ENCODE peak calls at places on chromosomes 7 and 10, in five cellular contexts. N, D, W, H and B are unnamed samples.

GRCh38 chr7:94763268-94763667 is 107.3 kb upstream of the SGCE start:
- DNase-seq in N (no peak), H (no peak), D (no peak), W (no peak), B (no peak)

GRCh38 chr7:114130860-114131259 is 212.1 kb upstream of the PPP1R3A start:
- DNase-seq in N (no peak), D (no peak), H (no peak), W (no peak), B (no peak)

GRCh38 chr7:133139350-133139749 is 57.5 kb upstream of the CHCHD3 start:
- DNase-seq in N (peak), H (peak), W (peak), D (peak), B (peak)

GRCh38 chr10:85946713-85947326 is 419.8 kb downstream of the GRID1 start:
- DNase-seq in N (no peak), H (no peak), D (no peak), W (no peak), B (no peak)

GRCh38 chr10:49058341-49059255 is 56.7 kb downstream of the VSTM4 start:
- DNase-seq in N (no peak), H (no peak), W (no peak), D (peak), B (no peak)

GRCh38 chr7:65390588-65390987 is 16.9 kb downstream of the ZNF92 start:
- DNase-seq in D (peak), H (no peak), W (no peak), N (no peak), B (no peak)

GRCh38 chr7:117247809-117248208 is 75.0 kb downstream of the WNT2 start:
- DNase-seq in W (no peak), D (peak), N (no peak), H (no peak), B (no peak)

GRCh38 chr10:133052076-133052475 is 35.6 kb upstream of the ADGRA1 start:
- DNase-seq in H (no peak), N (no peak), W (no peak), D (no peak), B (no peak)

GRCh38 chr7:150631866-150632864 is at the start of gene GIMAP6:
- DNase-seq in N (no peak), D (no peak), H (no peak), W (no peak), B (no peak)

GRCh38 chr7:28177836-28178235 is 2.8 kb downstream of the JAZF1 start:
- DNase-seq in D (no peak), W (no peak), H (no peak), N (no peak), B (no peak)

DNA sequence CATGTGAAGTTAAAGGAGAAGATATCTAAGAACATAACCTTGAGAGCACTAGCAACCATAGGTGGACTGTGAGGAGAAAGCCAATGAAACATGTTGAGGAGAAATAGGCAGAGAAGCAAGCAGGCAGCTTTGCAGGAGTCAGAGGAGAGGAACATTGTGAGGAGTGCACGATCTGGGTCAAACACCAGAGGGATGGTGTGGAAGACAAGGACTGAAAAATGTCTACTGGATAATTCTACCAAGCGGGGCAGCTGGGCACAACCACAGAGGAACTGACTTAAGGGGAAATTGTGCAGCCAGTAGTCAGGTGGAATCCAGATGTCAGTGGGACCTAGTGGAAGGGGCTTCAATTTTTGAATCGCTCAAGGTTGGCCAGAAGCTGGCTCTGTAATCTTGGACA is 111.9 kb upstream of the LANCL2 start:
- DNase-seq in W (no peak), D (no peak), H (no peak), N (no peak), B (no peak)
- H2AK5ac ChIP-seq in W (no peak), D (no peak), H (no peak), N (no peak), B (no peak)

DNA sequence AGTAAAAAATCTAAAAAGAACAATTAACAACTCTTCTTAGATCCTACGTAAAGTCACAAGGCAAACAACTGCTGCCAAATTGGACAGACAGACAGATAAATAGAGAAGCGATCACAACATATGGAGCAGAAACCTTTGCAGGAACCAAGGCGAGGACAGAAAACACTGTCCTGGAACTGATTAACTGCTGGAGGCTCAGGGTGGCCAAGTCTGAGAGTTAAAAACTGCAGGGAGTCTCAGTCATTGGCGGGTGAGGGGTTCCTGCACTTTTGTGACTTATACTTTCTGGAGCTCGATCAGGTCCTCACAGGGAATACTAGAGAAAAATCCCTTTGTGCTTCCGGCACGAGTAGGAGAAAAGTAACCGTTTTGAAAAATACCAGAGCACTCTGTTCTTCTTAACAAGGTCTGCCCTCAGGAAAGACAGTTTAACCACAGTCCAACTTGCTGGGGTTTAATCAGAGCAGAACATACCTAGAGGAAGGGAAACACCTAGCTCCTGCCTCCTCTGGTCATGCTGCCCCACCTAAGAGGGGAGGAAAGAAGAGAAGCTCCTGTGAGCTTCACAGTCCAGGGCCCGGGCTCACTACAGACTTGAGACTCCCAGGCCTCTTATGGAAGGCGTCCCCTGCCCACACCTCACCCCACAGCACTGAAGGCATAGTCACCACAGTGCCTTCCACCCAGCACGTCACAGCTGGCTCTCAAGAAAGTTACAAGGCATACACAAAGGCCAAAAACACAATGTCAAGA is 74.9 kb downstream of the LARP4B start:
- DNase-seq in N (no peak), H (no peak), W (no peak), D (no peak), B (no peak)
- H2BK12ac ChIP-seq in N (no peak), H (peak), W (no peak), D (no peak), B (no peak)

GRCh38 chr10:21751341-21752310 is 217.6 kb downstream of the MLLT10 start:
- DNase-seq in N (no peak), H (peak), W (peak), D (no peak), B (no peak)
- H2BK5ac ChIP-seq in N (no peak), H (no peak), W (peak), D (no peak), B (peak)

GRCh38 chr7:75718390-75719031 is 20.2 kb downstream of the HIP1 start:
- DNase-seq in W (no peak), H (no peak), N (no peak), D (no peak), B (no peak)
- H2AK5ac ChIP-seq in W (no peak), H (no peak), N (no peak), D (no peak), B (no peak)

GRCh38 chr10:76628801-76629200 is 1008.8 kb downstream of the KCNMA1 start:
- DNase-seq in W (no peak), H (no peak), D (no peak), N (no peak), B (no peak)

GRCh38 chr10:76626406-76626805 is 1011.2 kb downstream of the KCNMA1 start:
- DNase-seq in N (no peak), W (no peak), D (no peak), H (no peak), B (no peak)

GRCh38 chr10:76631054-76631453 is 1006.6 kb downstream of the KCNMA1 start:
- DNase-seq in N (no peak), H (no peak), D (no peak), W (no peak), B (no peak)

GRCh38 chr10:76632158-76633051 is 1005.2 kb downstream of the KCNMA1 start:
- DNase-seq in D (no peak), N (no peak), H (no peak), W (peak), B (no peak)
- H2BK12ac ChIP-seq in D (no peak), N (no peak), H (no peak), W (no peak), B (no peak)